ENCODE peak calls at places on chromosome 10, in six cellular contexts. T is upper lobe of left lung; K is Panc1; X is stimulated activated naive B cell treated with anti-CD40 and anti-IgM and Interleukin-4, amounts not matched to agents 10 μg/mL and 1 μg/mL and 100 μg/mL, for 72 hours; P is stimulated activated naive CD8-positive, alpha-beta T cell treated with anti-CD3 and anti-CD28 coated beads, Interleukin-15, Interleukin-2, amounts not matched to agents 100 U/mL and 50 U/mL, for 24 hours; U is gastroesophageal sphincter. B is an unnamed sample.

GRCh38 chr10:8332730-8333111 is 278.2 kb downstream of the GATA3 start:
- ATAC-seq in K (no peak), T (no peak), P (no peak), U (no peak), X (no peak), B (no peak)

GRCh38 chr10:119460369-119461195 is 81.9 kb downstream of the RGS10 start:
- ATAC-seq in U (no peak), P (no peak), T (peak), X (no peak), K (peak), B (no peak)

GRCh38 chr10:81200801-81201200 is 663.1 kb downstream of the SH2D4B start:
- ATAC-seq in X (no peak), K (no peak), P (no peak), T (no peak), U (no peak), B (no peak)

GRCh38 chr10:4051408-4052151 is 266.6 kb upstream of the KLF6 start:
- ATAC-seq in K (no peak), X (peak), T (no peak), U (peak), P (no peak), B (no peak)

GRCh38 chr10:102268333-102268999 is 23.1 kb downstream of the GBF1 start:
- ATAC-seq in X (peak), K (no peak), T (no peak), U (no peak), P (peak), B (no peak)

GRCh38 chr10:54469587-54470323 is 331.3 kb downstream of the PCDH15 start:
- ATAC-seq in P (no peak), U (no peak), K (no peak), T (no peak), X (no peak), B (no peak)

GRCh38 chr10:42753126-42753506 is 29.5 kb upstream of the BMS1 start:
- ATAC-seq in T (peak), X (peak), U (peak), K (peak), P (peak), B (peak)

GRCh38 chr10:761376-761775 is 71.9 kb upstream of the DIP2C start:
- ATAC-seq in U (no peak), P (no peak), K (no peak), T (no peak), X (no peak), B (no peak)

GRCh38 chr10:11602357-11602756 is 9.1 kb downstream of the USP6NL start:
- ATAC-seq in K (no peak), P (peak), T (no peak), X (peak), U (no peak), B (no peak)

GRCh38 chr10:77416327-77417135 is 221.1 kb downstream of the KCNMA1 start:
- ATAC-seq in T (no peak), U (peak), K (peak), P (no peak), X (no peak), B (no peak)

GRCh38 chr10:89475137-89475536 is 60.3 kb downstream of the SLC16A12 start:
- ATAC-seq in P (no peak), X (no peak), T (no peak), U (no peak), K (no peak), B (no peak)

GRCh38 chr10:92010026-92010713 is 86.6 kb downstream of the BTAF1 start:
- ATAC-seq in U (no peak), X (no peak), K (no peak), P (no peak), T (no peak), B (no peak)

GRCh38 chr10:113681533-113682470 is 2.1 kb downstream of the CASP7 start:
- ATAC-seq in P (peak), K (no peak), T (no peak), X (peak), U (no peak), B (peak)